ENCODE peak calls at places on chromosomes 6 and 20, in four cellular contexts. G is GM23248; L is PC-3; E is activated CD4-positive, alpha-beta T cell treated with anti-CD3 and anti-CD28 coated beads, Interleukin-2, amount 50 U/mL, for 1 hour. M is an unnamed sample.
A peak's percentile ranks its signal among the peaks of the same experiment; 100 is the strongest.

GRCh38 chr20:33852971-33853813 is 42.0 kb downstream of the CHMP4B start:
- DNase-seq in G (no peak), L (no peak), E (no peak), M (no peak)

GRCh38 chr6:122696079-122696478 is 83.4 kb upstream of the FABP7 start:
- DNase-seq in G (peak; percentile 65), L (peak; percentile 83), E (no peak), M (peak; percentile 26)

GRCh38 chr6:32967151-32968091 is 973 bp upstream of the BRD2 start:
- DNase-seq in G (peak; percentile 58), L (peak; percentile 64), E (peak; percentile 29), M (peak; percentile 66)

GRCh38 chr6:166957087-166957804 is 896 bp upstream of the RNASET2 start:
- DNase-seq in G (peak; percentile 58), L (no peak), E (peak; percentile 46), M (peak; percentile 46)

GRCh38 chr20:60837386-60837785 is 414.7 kb upstream of the CDH4 start:
- DNase-seq in G (no peak), L (no peak), E (no peak), M (no peak)

GRCh38 chr6:54860739-54861138 is 14.2 kb downstream of the FAM83B start:
- DNase-seq in G (no peak), L (peak; percentile 69), E (no peak), M (no peak)

GRCh38 chr20:62063981-62064787 is 1.5 kb downstream of the TAF4 start:
- DNase-seq in G (peak; percentile 28), L (peak; percentile 38), E (no peak), M (peak; percentile 42)

GRCh38 chr6:91812596-91813274 is 1225.9 kb upstream of the MAP3K7 start:
- DNase-seq in G (no peak), L (no peak), E (no peak), M (no peak)

GRCh38 chr6:125804264-125804663 is 13.5 kb downstream of the NCOA7 start:
- DNase-seq in G (no peak), L (no peak), E (no peak), M (no peak)

GRCh38 chr20:36128463-36129176 is 25.9 kb upstream of the EPB41L1 start:
- DNase-seq in G (peak; percentile 95), L (peak; percentile 54), E (no peak), M (no peak)

GRCh38 chr6:121573466-121573865 is 138.0 kb downstream of the GJA1 start:
- DNase-seq in G (peak; percentile 29), L (no peak), E (no peak), M (no peak)

GRCh38 chr6:62284725-62285124 is 1.3 kb downstream of the KHDRBS2 start:
- DNase-seq in G (no peak), L (no peak), E (no peak), M (no peak)